ENCODE peak calls at places on chromosome 6, in five cellular contexts. X is mammary epithelial cell, Z is GM23248, N is sigmoid colon, E is adrenal gland. F is an unnamed sample. For H3K4me1 and H3K9me3, the result is how much of the 10 kb centered on the place peaks cover.

GRCh38 chr6:95084867-95085266 is 492.5 kb upstream of the MANEA start:
- DNase-seq in X (no peak), Z (no peak), N (no peak), E (no peak), F (no peak)

GRCh38 chr6:129844118-129844891 is 16.8 kb downstream of the TMEM244 start:
- DNase-seq in X (peak), Z (peak), N (no peak), E (no peak), F (peak)

GRCh38 chr6:5838656-5839396 is 167.9 kb downstream of the NRN1 start:
- DNase-seq in X (no peak), Z (no peak), N (no peak), E (no peak), F (no peak)

GRCh38 chr6:89034586-89035251 is 45.8 kb upstream of the PNRC1 start:
- DNase-seq in X (peak), Z (peak), N (peak), E (peak), F (peak)

GRCh38 chr6:144013486-144013909 is 5.4 kb upstream of the PLAGL1 start:
- DNase-seq in X (peak), Z (peak), N (peak), E (peak), F (peak)

GRCh38 chr6:90003941-90004340 is 109.7 kb downstream of the GJA10 start:
- DNase-seq in X (no peak), Z (peak), N (no peak), E (no peak), F (no peak)

GRCh38 chr6:79614326-79615285 is 16.5 kb upstream of the SH3BGRL2 start:
- DNase-seq in X (no peak), Z (no peak), N (no peak), E (no peak), F (no peak)

GRCh38 chr6:1890071-1890470 is 280.4 kb downstream of the FOXC1 start:
- DNase-seq in X (peak), Z (no peak), N (no peak), E (no peak), F (no peak)

GRCh38 chr6:109204511-109204910 is 109.2 kb downstream of the CEP57L1 start:
- DNase-seq in X (no peak), Z (no peak), N (no peak), E (no peak), F (no peak)

GRCh38 chr6:14863896-14864850 is 381.7 kb upstream of the JARID2 start:
- DNase-seq in X (no peak), Z (no peak), N (no peak), E (no peak), F (no peak)

GRCh38 chr6:37850243-37850642 is 30.7 kb downstream of the ZFAND3 start:
- DNase-seq in X (no peak), Z (no peak), N (no peak), E (no peak), F (no peak)

GRCh38 chr6:126650931-126651330 is 311.0 kb downstream of the CENPW start:
- DNase-seq in X (no peak), Z (peak), N (no peak), E (no peak), F (peak)

GRCh38 chr6:158808918-158809678 is 10.1 kb downstream of the EZR start:
- DNase-seq in X (no peak), Z (peak), N (no peak), E (peak), F (no peak)

GRCh38 chr6:125251516-125252229 is 50.1 kb downstream of the HDDC2 start:
- DNase-seq in X (no peak), Z (peak), N (no peak), E (no peak), F (no peak)

GRCh38 chr6:136952714-136953260 is 30.7 kb downstream of the SLC35D3 start:
- DNase-seq in X (no peak), Z (no peak), N (no peak), E (no peak), F (peak)

GRCh38 chr6:146904596-146904995 is 299.6 kb upstream of the STXBP5 start:
- DNase-seq in X (no peak), Z (peak), N (no peak), E (no peak), F (no peak)

GRCh38 chr6:163354085-163354484 is 60.4 kb upstream of the QKI start:
- DNase-seq in X (no peak), Z (peak), N (no peak), E (peak), F (no peak)

GRCh38 chr6:72621243-72622093 is at the start of gene KCNQ5:
- DNase-seq in X (peak), Z (peak), N (no peak), E (no peak), F (peak)

GRCh38 chr6:52815167-52816092 is 11.8 kb upstream of the GSTA1 start:
- DNase-seq in X (peak), Z (peak), N (peak), E (peak), F (peak)

GRCh38 chr6:41278699-41279405 is 7.6 kb downstream of the TREM1 start:
- DNase-seq in X (peak), Z (peak), N (no peak), E (peak), F (peak)

GRCh38 chr6:136326038-136326561 is 36.5 kb upstream of the BCLAF1 start:
- DNase-seq in X (peak), Z (peak), N (no peak), E (peak), F (no peak)

GRCh38 chr6:14729186-14729871 is 516.5 kb upstream of the JARID2 start:
- DNase-seq in X (no peak), Z (no peak), N (no peak), E (peak), F (no peak)

GRCh38 chr6:37676071-37676470 is 21.6 kb downstream of the MDGA1 start:
- DNase-seq in X (no peak), Z (no peak), N (no peak), E (no peak), F (no peak)

GRCh38 chr6:11900662-11901598 is 111.2 kb upstream of the HIVEP1 start:
- DNase-seq in X (no peak), Z (no peak), N (no peak), E (no peak), F (no peak)

GRCh38 chr6:13404115-13404891 is 76.0 kb upstream of the TBC1D7 start:
- DNase-seq in X (peak), Z (peak), N (no peak), E (peak), F (no peak)
- H3K4me1 ChIP-seq in X (under half), Z (under half), N (under half), E (under half), F (under half)

GRCh38 chr6:169378620-169379381 is 125.2 kb upstream of the THBS2 start:
- DNase-seq in X (no peak), Z (no peak), N (no peak), E (no peak), F (no peak)

GRCh38 chr6:169379495-169380070 is 125.9 kb upstream of the THBS2 start:
- DNase-seq in X (no peak), Z (no peak), N (no peak), E (no peak), F (no peak)

GRCh38 chr6:169382735-169383134 is 129.1 kb upstream of the THBS2 start:
- DNase-seq in X (no peak), Z (no peak), N (no peak), E (no peak), F (no peak)

GRCh38 chr6:169381988-169382387 is 128.3 kb upstream of the THBS2 start:
- DNase-seq in X (no peak), Z (no peak), N (no peak), E (no peak), F (no peak)

DNA sequence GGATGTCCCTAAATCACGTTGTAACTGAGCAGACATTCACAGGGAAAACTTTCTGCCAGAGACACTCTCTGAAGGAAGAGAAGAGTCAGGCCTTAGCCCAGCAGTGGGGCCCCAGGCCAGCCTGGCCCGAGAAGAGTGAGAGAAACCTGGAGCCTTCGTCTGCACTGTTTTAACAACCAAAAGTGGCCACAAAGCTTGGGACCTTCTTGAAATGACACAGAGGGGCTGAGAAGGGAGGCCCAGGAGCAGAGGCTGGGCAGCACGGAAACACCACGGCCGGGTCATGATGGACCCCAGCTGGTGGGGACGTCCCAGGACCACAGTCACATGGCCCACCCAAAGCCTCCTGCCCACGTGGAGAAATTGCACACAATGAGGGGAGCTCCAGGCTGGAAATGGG is 126.8 kb upstream of the THBS2 start:
- DNase-seq in X (no peak), Z (no peak), N (no peak), E (no peak), F (no peak)
- H3K9me3 ChIP-seq in X (under half), Z (under half), N (under half), E (under half), F (under half)

GRCh38 chr6:35392773-35393672 is 50.7 kb downstream of the PPARD start:
- DNase-seq in X (peak), Z (peak), N (no peak), E (no peak), F (no peak)
- H3K4me1 ChIP-seq in X (half or more), Z (half or more), N (under half), E (under half), F (under half)

GRCh38 chr6:145727817-145728388 is 7.4 kb downstream of the EPM2A start:
- DNase-seq in X (no peak), Z (no peak), N (no peak), E (no peak), F (no peak)
- H3K9me3 ChIP-seq in X (under half), Z (under half), N (under half), E (under half), F (under half)

GRCh38 chr6:156821707-156822106 is 44.5 kb downstream of the ARID1B start:
- DNase-seq in X (no peak), Z (no peak), N (no peak), E (no peak), F (no peak)
- H3K4me1 ChIP-seq in X (under half), Z (under half), N (under half), E (under half), F (under half)

GRCh38 chr6:27359231-27359630 is 29.3 kb upstream of the ZNF391 start:
- DNase-seq in X (no peak), Z (no peak), N (no peak), E (no peak), F (no peak)
- H3K9me3 ChIP-seq in X (under half), Z (under half), N (under half), E (under half), F (under half)

DNA sequence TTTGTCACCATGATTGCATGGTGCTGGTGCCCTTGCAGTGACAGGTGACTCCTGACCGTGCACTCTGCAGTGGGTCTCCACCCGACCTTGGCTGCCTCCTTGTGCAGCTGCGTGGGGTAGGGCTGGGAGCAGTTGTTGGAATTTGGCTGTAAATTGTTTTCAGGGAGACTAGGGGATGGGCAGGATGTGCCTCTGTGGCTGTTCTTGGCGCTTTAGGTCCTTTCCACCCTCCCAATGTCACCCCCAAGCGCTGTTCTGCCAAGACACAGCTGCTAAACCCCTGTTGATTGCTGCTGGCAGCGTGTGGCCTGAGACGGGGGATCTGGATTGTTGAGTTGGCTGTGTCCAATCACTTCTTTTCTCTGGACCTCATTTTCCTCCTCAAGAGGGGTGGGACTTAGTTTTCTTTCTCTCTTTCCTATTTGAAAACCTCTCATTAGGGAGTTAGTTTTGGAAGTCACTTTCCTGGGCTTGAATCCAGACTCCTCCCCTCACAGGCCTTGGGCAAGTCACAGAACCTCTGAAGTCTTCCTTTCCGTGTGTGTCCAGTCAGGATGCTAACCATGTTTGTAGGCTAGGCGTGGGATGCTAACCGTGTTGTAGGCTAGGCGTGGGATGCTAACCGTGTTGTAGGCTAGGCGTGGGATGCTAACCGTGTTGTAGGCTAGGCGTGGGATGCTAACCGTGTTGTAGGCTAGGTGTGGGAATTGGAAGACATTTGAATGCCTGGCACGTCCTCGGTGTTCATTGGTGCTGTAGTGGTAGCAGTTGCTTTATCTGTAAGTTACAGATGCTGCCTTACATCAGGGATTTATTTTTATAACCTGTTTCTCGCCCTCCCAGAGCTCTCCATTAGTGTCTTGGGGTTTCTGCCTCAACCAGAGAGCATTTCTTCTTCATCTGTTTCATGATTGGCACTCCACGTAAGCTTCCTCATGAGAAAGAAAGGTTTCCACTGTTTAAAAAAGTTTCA is 8.6 kb downstream of the IGF2R start:
- DNase-seq in X (no peak), Z (peak), N (peak), E (peak), F (peak)
- H3K4me1 ChIP-seq in X (under half), Z (under half), N (under half), E (under half), F (half or more)

GRCh38 chr6:161210857-161211256 is 63.0 kb downstream of the AGPAT4 start:
- DNase-seq in X (no peak), Z (no peak), N (no peak), E (no peak), F (no peak)

GRCh38 chr6:161211380-161212035 is 62.4 kb downstream of the AGPAT4 start:
- DNase-seq in X (no peak), Z (no peak), N (no peak), E (no peak), F (no peak)

GRCh38 chr6:161214722-161215121 is 59.1 kb downstream of the AGPAT4 start:
- DNase-seq in X (no peak), Z (no peak), N (no peak), E (no peak), F (no peak)

GRCh38 chr6:161215193-161215592 is 58.7 kb downstream of the AGPAT4 start:
- DNase-seq in X (peak), Z (peak), N (no peak), E (no peak), F (no peak)

GRCh38 chr6:161212902-161213301 is 61.0 kb downstream of the AGPAT4 start:
- DNase-seq in X (no peak), Z (no peak), N (no peak), E (no peak), F (no peak)
- H3K9me3 ChIP-seq in X (under half), Z (under half), N (under half), E (under half), F (under half)